ENCODE peak calls at places on chromosomes 16 and 17, in four cellular contexts. H is lung, J is fibroblast of lung, L is ovary. O is an unnamed sample. For H3K4me1 and H3K9me3, the result is how much of the 10 kb centered on the place peaks cover.

GRCh38 chr16:50416388-50416787 is 47.6 kb upstream of the BRD7 start:
- DNase-seq in H (no peak), L (no peak), J (no peak), O (no peak)

GRCh38 chr16:23905027-23905426 is 69.2 kb downstream of the PRKCB start:
- DNase-seq in L (peak), J (peak), H (no peak), O (no peak)

GRCh38 chr17:81091774-81092517 is 57.0 kb downstream of the BAIAP2 start:
- DNase-seq in L (no peak), H (no peak), J (no peak), O (no peak)

GRCh38 chr17:80780381-80781187 is 211.1 kb upstream of the CHMP6 start:
- DNase-seq in H (no peak), J (no peak), L (no peak), O (no peak)

GRCh38 chr17:75498019-75498725 is 17.2 kb downstream of the CASKIN2 start:
- DNase-seq in H (no peak), J (no peak), L (no peak), O (no peak)

GRCh38 chr16:75095204-75095621 is 21.4 kb downstream of the LDHD start:
- DNase-seq in H (no peak), J (no peak), L (no peak), O (no peak)

GRCh38 chr16:74281285-74281684 is 15.3 kb upstream of the PSMD7 start:
- DNase-seq in J (no peak), H (no peak), L (no peak), O (no peak)

GRCh38 chr17:13283606-13284005 is 265.8 kb upstream of the ELAC2 start:
- DNase-seq in J (no peak), L (no peak), H (no peak), O (no peak)

GRCh38 chr17:82876149-82876548 is 36.3 kb upstream of the ZNF750 start:
- DNase-seq in H (no peak), L (no peak), J (peak), O (no peak)

GRCh38 chr16:76882105-76882504 is 308.9 kb upstream of the MON1B start:
- DNase-seq in H (no peak), L (no peak), J (no peak), O (no peak)

GRCh38 chr17:45739786-45740185 is 44.3 kb upstream of the CRHR1 start:
- DNase-seq in H (peak), L (no peak), J (no peak), O (no peak)

GRCh38 chr17:57424777-57425188 is 168.5 kb downstream of the MSI2 start:
- DNase-seq in L (no peak), J (no peak), H (no peak), O (no peak)

GRCh38 chr16:84451781-84452180 is 52.7 kb downstream of the MEAK7 start:
- DNase-seq in L (no peak), J (no peak), H (no peak), O (no peak)

GRCh38 chr16:17836868-17837602 is 366.3 kb upstream of the XYLT1 start:
- DNase-seq in H (no peak), L (no peak), J (peak), O (no peak)

GRCh38 chr17:60327122-60327869 is 64.6 kb downstream of the USP32 start:
- DNase-seq in L (no peak), J (no peak), H (no peak), O (no peak)

GRCh38 chr17:39631403-39631802 is 4.7 kb downstream of the PPP1R1B start:
- DNase-seq in J (no peak), H (no peak), L (no peak), O (no peak)

GRCh38 chr16:69176033-69176780 is 10.8 kb upstream of the SNTB2 start:
- DNase-seq in L (peak), H (no peak), J (peak), O (no peak)

GRCh38 chr16:86089986-86090385 is 191.0 kb downstream of the IRF8 start:
- DNase-seq in H (no peak), L (no peak), J (no peak), O (no peak)

GRCh38 chr17:70239391-70239826 is 70.1 kb downstream of the KCNJ2 start:
- DNase-seq in L (no peak), J (no peak), H (no peak), O (no peak)

GRCh38 chr17:61926831-61927210 is 961 bp downstream of the INTS2 start:
- DNase-seq in J (peak), H (no peak), L (no peak), O (no peak)

GRCh38 chr16:12082207-12082606 is 105.7 kb downstream of the SNX29 start:
- DNase-seq in J (no peak), L (peak), H (no peak), O (peak)

GRCh38 chr16:82987767-82988166 is 361.0 kb downstream of the CDH13 start:
- DNase-seq in H (no peak), L (no peak), J (no peak), O (no peak)

GRCh38 chr16:351804-352520 is 561 bp downstream of the AXIN1 start:
- DNase-seq in J (peak), L (peak), H (no peak), O (no peak)

GRCh38 chr16:350203-350602 is 2.3 kb downstream of the AXIN1 start:
- DNase-seq in L (no peak), J (no peak), H (no peak), O (no peak)

GRCh38 chr16:347203-347602 is 5.3 kb downstream of the AXIN1 start:
- DNase-seq in H (no peak), J (no peak), L (no peak), O (no peak)

GRCh38 chr16:346587-346986 is 5.9 kb downstream of the AXIN1 start:
- DNase-seq in L (no peak), J (no peak), H (no peak), O (no peak)

DNA sequence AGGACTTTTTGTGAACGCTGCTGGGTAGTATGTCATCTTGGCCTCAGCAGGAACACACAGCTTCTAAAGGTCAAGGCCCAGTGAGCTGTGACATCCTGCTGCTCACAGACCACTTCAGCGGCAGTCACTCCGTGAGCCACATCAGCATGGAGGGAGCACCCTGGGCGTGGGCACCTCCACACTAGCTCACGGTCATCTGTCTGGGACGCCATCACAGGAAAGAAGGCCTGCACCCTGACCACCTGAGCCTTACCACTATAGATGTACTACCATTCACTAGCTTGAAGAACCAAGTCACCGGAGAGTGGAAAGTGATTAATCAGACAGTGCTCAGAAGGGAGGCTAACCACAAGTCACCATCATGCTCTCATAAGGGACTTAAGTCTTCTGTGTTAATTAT is 3.3 kb downstream of the AXIN1 start:
- DNase-seq in L (no peak), J (no peak), H (no peak), O (no peak)
- H3K4me1 ChIP-seq in L (under half), J (under half), H (under half), O (under half)

DNA sequence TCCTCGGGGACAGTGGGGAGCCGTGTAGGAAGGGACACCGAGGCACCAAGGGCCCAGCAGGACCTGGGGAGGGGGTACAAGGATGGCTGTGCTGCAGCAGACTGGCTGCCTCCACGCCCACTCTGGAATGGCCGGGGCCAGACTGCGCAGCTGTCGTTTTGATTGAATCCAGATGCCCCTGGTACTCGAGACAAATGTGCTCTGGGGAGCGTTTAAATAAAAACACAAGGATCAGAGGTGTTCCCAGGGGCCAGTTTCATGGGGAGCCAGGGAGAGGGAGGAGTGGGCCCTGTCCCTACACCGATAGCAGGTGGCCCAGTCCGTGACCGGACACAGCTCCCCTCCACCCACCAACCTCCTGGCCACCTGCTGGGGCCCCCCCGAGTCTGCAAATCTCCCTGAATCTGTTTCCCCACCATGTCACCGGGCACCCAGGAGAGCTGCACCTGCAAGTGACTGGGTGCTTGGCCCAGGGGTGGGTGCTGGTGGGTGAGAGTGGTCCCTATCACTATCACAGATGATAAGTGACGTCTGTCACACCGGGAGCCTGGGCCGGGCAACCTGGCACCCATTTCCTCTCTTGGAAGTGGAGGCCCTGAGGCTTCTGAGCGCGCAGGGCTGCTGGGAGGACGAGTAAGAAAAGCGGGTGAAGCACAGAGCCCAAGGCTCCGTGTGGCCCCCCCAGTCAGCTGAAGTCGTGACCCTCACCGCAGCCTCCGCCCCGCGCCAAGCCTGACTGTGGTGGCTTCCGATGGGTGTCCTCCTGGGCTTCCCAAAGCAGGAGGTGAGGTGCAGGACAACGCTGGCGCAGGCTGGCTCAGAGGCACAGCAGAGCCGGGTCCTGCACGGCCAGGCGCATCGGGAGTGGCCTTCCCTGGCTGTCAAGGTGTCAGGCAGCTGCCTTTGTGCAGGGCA is 21.2 kb upstream of the ACSF3 start:
- DNase-seq in L (no peak), J (no peak), H (no peak), O (no peak)
- H3K9me3 ChIP-seq in L (under half), J (under half), H (under half), O (under half)

GRCh38 chr17:7442142-7442541 is 2.7 kb upstream of the CHRNB1 start:
- DNase-seq in H (no peak), J (no peak), L (no peak), O (no peak)

GRCh38 chr17:7439462-7440112 is at the start of gene FGF11:
- DNase-seq in J (no peak), H (no peak), L (no peak), O (no peak)

GRCh38 chr17:7440113-7440822 is 956 bp downstream of the FGF11 start:
- DNase-seq in J (peak), L (peak), H (no peak), O (no peak)

GRCh38 chr17:7441202-7441705 is 1.9 kb downstream of the FGF11 start:
- DNase-seq in J (no peak), L (no peak), H (no peak), O (no peak)

GRCh38 chr17:7440823-7441174 is 1.5 kb downstream of the FGF11 start:
- DNase-seq in H (no peak), L (peak), J (no peak), O (no peak)
- H3K4me3 ChIP-seq in H (no peak), L (no peak), J (no peak), O (no peak)

GRCh38 chr17:16080366-16080765 is 80.7 kb downstream of the TTC19 start:
- DNase-seq in H (no peak), L (no peak), J (no peak), O (no peak)
- H3K4me1 ChIP-seq in H (under half), L (under half), J (under half), O (under half)